ENCODE peak calls at places on chromosomes 7 and 10, in eight cellular contexts. H is psoas muscle; K is CD8-positive, alpha-beta T cell; I is left lung; N is naive thymus-derived CD8-positive, alpha-beta T cell; R is epithelial cell of proximal tubule; E is right lobe of liver; V is GM23248. S is an unnamed sample.

GRCh38 chr10:133327651-133328357 is 8.9 kb downstream of the CALY start:
- DNase-seq in V (no peak), H (no peak), I (peak), E (no peak), K (no peak), N (no peak), R (no peak), S (no peak)

GRCh38 chr7:30930621-30931020 is 19.0 kb downstream of the AQP1 start:
- DNase-seq in R (no peak), E (no peak), K (no peak), V (no peak), I (peak), N (no peak), H (no peak), S (no peak)

GRCh38 chr7:51068401-51068800 is 248.2 kb downstream of the COBL start:
- DNase-seq in E (no peak), V (no peak), R (no peak), I (no peak), N (no peak), K (no peak), H (no peak), S (no peak)

GRCh38 chr10:88125766-88126165 is 262.3 kb downstream of the PTEN start:
- DNase-seq in K (no peak), E (no peak), I (no peak), V (no peak), N (no peak), H (no peak), R (no peak), S (no peak)

GRCh38 chr7:121166885-121167284 is 161.9 kb upstream of the WNT16 start:
- DNase-seq in I (no peak), V (no peak), R (no peak), H (no peak), N (no peak), K (no peak), E (no peak), S (no peak)

GRCh38 chr7:96273716-96274115 is 48.2 kb downstream of the SLC25A13 start:
- DNase-seq in H (no peak), K (no peak), E (no peak), N (no peak), I (no peak), R (no peak), V (no peak), S (no peak)

GRCh38 chr7:85176197-85176596 is 10.7 kb downstream of the SEMA3D start:
- DNase-seq in R (no peak), I (no peak), K (no peak), E (no peak), N (no peak), H (no peak), V (peak), S (no peak)

GRCh38 chr7:44757311-44757710 is 8.7 kb downstream of the ZMIZ2 start:
- DNase-seq in N (no peak), H (peak), I (no peak), V (no peak), R (no peak), E (no peak), K (no peak), S (no peak)

GRCh38 chr10:132504501-132505272 is 32.9 kb upstream of the INPP5A start:
- DNase-seq in K (no peak), E (no peak), V (no peak), R (no peak), H (no peak), I (peak), N (no peak), S (no peak)

GRCh38 chr7:105678811-105679495 is 97.7 kb upstream of the EFCAB10 start:
- DNase-seq in R (no peak), V (peak), H (peak), I (peak), N (no peak), K (no peak), E (peak), S (no peak)

GRCh38 chr10:17673517-17674051 is 29.6 kb downstream of the STAM start:
- DNase-seq in I (no peak), V (peak), H (no peak), K (no peak), N (no peak), R (no peak), E (no peak), S (no peak)

GRCh38 chr7:16851829-16852228 is 30.0 kb downstream of the AGR3 start:
- DNase-seq in H (no peak), K (no peak), R (no peak), I (no peak), N (no peak), E (no peak), V (no peak), S (no peak)

GRCh38 chr7:111827863-111828504 is 265.7 kb upstream of the IMMP2L start:
- DNase-seq in I (no peak), R (peak), N (no peak), V (peak), E (no peak), K (no peak), H (no peak), S (no peak)

GRCh38 chr7:44152971-44153947 is 12.1 kb upstream of the MYL7 start:
- DNase-seq in N (no peak), R (no peak), V (no peak), E (no peak), I (no peak), K (no peak), H (no peak), S (no peak)

GRCh38 chr10:104273899-104274575 is 5.1 kb downstream of the GSTO2 start:
- DNase-seq in K (no peak), I (no peak), H (no peak), V (peak), N (no peak), R (no peak), E (no peak), S (no peak)

GRCh38 chr10:74898201-74898976 is 72.0 kb downstream of the KAT6B start:
- DNase-seq in H (no peak), R (no peak), E (no peak), V (peak), N (no peak), I (no peak), K (no peak), S (peak)

GRCh38 chr10:22476601-22477364 is 131.5 kb downstream of the SPAG6 start:
- DNase-seq in I (no peak), R (no peak), H (no peak), V (no peak), E (peak), N (no peak), K (no peak), S (no peak)

GRCh38 chr10:124270940-124271339 is 147.8 kb downstream of the OAT start:
- DNase-seq in N (no peak), I (peak), R (no peak), V (no peak), K (no peak), E (no peak), H (no peak), S (no peak)

GRCh38 chr7:126079581-126079980 is 1150.0 kb upstream of the POT1 start:
- DNase-seq in N (no peak), E (no peak), H (no peak), V (no peak), K (no peak), R (no peak), I (no peak), S (no peak)

GRCh38 chr10:5434017-5434753 is 21.8 kb downstream of the NET1 start:
- DNase-seq in H (no peak), I (no peak), N (no peak), K (no peak), E (no peak), V (peak), R (no peak), S (no peak)

GRCh38 chr10:101894742-101895141 is 51.1 kb upstream of the KCNIP2 start:
- DNase-seq in V (no peak), H (no peak), E (peak), R (no peak), N (no peak), K (no peak), I (no peak), S (no peak)

GRCh38 chr7:2157473-2158279 is 75.1 kb downstream of the MAD1L1 start:
- DNase-seq in I (peak), H (peak), K (no peak), N (no peak), E (no peak), V (peak), R (no peak), S (no peak)

GRCh38 chr10:63711361-63711760 is 190.2 kb downstream of the REEP3 start:
- DNase-seq in K (no peak), N (no peak), H (peak), R (no peak), E (peak), V (no peak), I (peak), S (no peak)

GRCh38 chr7:150879345-150879744 is 27.0 kb downstream of the AOC1 start:
- DNase-seq in V (no peak), N (no peak), R (no peak), E (no peak), I (no peak), K (no peak), H (no peak), S (no peak)

GRCh38 chr7:3922175-3922635 is 621.2 kb downstream of the SDK1 start:
- DNase-seq in K (no peak), I (no peak), V (peak), E (no peak), R (peak), N (no peak), H (no peak), S (no peak)

GRCh38 chr10:66940950-66941349 is 15.1 kb downstream of the LRRTM3 start:
- DNase-seq in K (no peak), R (no peak), N (no peak), V (no peak), I (no peak), E (no peak), H (no peak), S (no peak)

GRCh38 chr7:22853674-22854157 is 31.1 kb upstream of the TOMM7 start:
- DNase-seq in K (peak), N (no peak), V (peak), R (no peak), I (no peak), H (no peak), E (no peak), S (peak)

GRCh38 chr7:16268821-16269768 is 152.2 kb downstream of the CRPPA start:
- DNase-seq in E (no peak), N (no peak), I (no peak), R (no peak), V (peak), H (no peak), K (no peak), S (no peak)

S was measured in CD4-positive, alpha-beta memory T cell.